ENCODE peak calls at places on chromosomes 6 and 20, in five cellular contexts. X, E, R, B and V are unnamed samples.

GRCh38 chr20:33656010-33656782 is 5.9 kb upstream of the C20orf144 start:
- DNase-seq in B (no peak), E (no peak), R (no peak), X (no peak), V (no peak)

GRCh38 chr6:82364087-82365010 is 732 bp downstream of the TPBG start:
- DNase-seq in X (no peak), R (peak; percentile 45), E (peak; percentile 76), B (peak; percentile 73), V (peak; percentile 69)

GRCh38 chr6:157054531-157054979 is 268.8 kb downstream of the TMEM242 start:
- DNase-seq in B (no peak), R (no peak), X (no peak), E (no peak), V (no peak)

GRCh38 chr20:21703740-21704407 is 1.6 kb upstream of the PAX1 start:
- DNase-seq in X (no peak), B (no peak), E (no peak), R (no peak), V (no peak)

GRCh38 chr6:155120034-155120433 is 124.9 kb downstream of the TIAM2 start:
- DNase-seq in R (no peak), X (no peak), B (peak; percentile 83), E (peak; percentile 77), V (no peak)

GRCh38 chr6:2971420-2972218 is at the start of gene SERPINB6:
- DNase-seq in B (peak; percentile 80), E (peak; percentile 87), X (peak; percentile 17), R (peak; percentile 39), V (peak; percentile 69)

GRCh38 chr20:52219441-52219840 is 27.9 kb upstream of the ZFP64 start:
- DNase-seq in E (peak; percentile 7), R (no peak), X (no peak), B (peak; percentile 5), V (no peak)

GRCh38 chr20:45539382-45539781 is at the start of gene WFDC6:
- DNase-seq in E (no peak), X (no peak), R (no peak), B (no peak), V (no peak)

GRCh38 chr6:150418825-150419594 is 50.2 kb downstream of the IYD start:
- DNase-seq in X (peak; percentile 23), E (peak; percentile 57), R (peak; percentile 50), B (peak; percentile 46), V (peak; percentile 79)

GRCh38 chr6:134169881-134170486 is 117.6 kb upstream of the SLC2A12 start:
- DNase-seq in X (no peak), E (peak; percentile 11), B (no peak), R (no peak), V (peak; percentile 69)

GRCh38 chr6:7919871-7920270 is 9.3 kb upstream of the TXNDC5 start:
- DNase-seq in E (no peak), X (no peak), B (no peak), R (no peak), V (peak; percentile 92)

GRCh38 chr6:122476131-122476530 is 4.5 kb upstream of the SERINC1 start:
- DNase-seq in B (peak; percentile 9), E (peak; percentile 27), X (no peak), R (no peak), V (peak; percentile 34)

GRCh38 chr6:63745784-63746183 is 110.2 kb downstream of the PHF3 start:
- DNase-seq in X (no peak), E (no peak), R (no peak), B (no peak), V (no peak)

GRCh38 chr6:37555040-37555781 is 55.5 kb upstream of the CCDC167 start:
- DNase-seq in B (no peak), R (no peak), E (peak; percentile 42), X (no peak), V (no peak)

GRCh38 chr20:7770578-7770977 is 169.7 kb downstream of the HAO1 start:
- DNase-seq in B (no peak), R (no peak), X (no peak), E (no peak), V (no peak)

GRCh38 chr6:157021267-157022021 is 244.3 kb downstream of the ARID1B start:
- DNase-seq in R (peak; percentile 78), B (peak; percentile 93), E (peak; percentile 92), X (peak; percentile 78), V (peak; percentile 90)

GRCh38 chr20:531608-532007 is 12.0 kb downstream of the CSNK2A1 start:
- DNase-seq in E (no peak), X (no peak), R (no peak), B (no peak), V (no peak)

GRCh38 chr6:3128381-3129108 is 10.0 kb downstream of the BPHL start:
- DNase-seq in B (no peak), E (no peak), R (no peak), X (no peak), V (no peak)

GRCh38 chr20:35742741-35743523 is 872 bp upstream of the RBM39 start:
- DNase-seq in R (no peak), E (peak; percentile 50), X (no peak), B (peak; percentile 30), V (peak; percentile 25)

GRCh38 chr20:7090753-7091310 is 323.3 kb downstream of the BMP2 start:
- DNase-seq in B (no peak), R (no peak), X (no peak), E (no peak), V (no peak)

GRCh38 chr6:136962661-136963060 is 40.6 kb downstream of the SLC35D3 start:
- DNase-seq in B (peak; percentile 9), X (no peak), R (no peak), E (peak; percentile 21), V (peak; percentile 86)

GRCh38 chr20:62219992-62220665 is at the start of gene HRH3:
- DNase-seq in R (peak; percentile 74), X (peak; percentile 19), B (no peak), E (peak; percentile 47), V (peak; percentile 88)

GRCh38 chr20:3514012-3514642 is 43.3 kb downstream of the ATRN start:
- DNase-seq in E (no peak), X (no peak), R (no peak), B (no peak), V (no peak)

GRCh38 chr20:38129893-38130609 is 35.0 kb downstream of the TGM2 start:
- DNase-seq in X (no peak), B (no peak), R (no peak), E (no peak), V (no peak)

GRCh38 chr6:42988486-42989020 is 4.2 kb downstream of the PPP2R5D start:
- DNase-seq in R (no peak), X (no peak), E (peak; percentile 34), B (no peak), V (peak; percentile 48)

GRCh38 chr6:41231246-41231645 is 3.1 kb downstream of the TREML4 start:
- DNase-seq in B (no peak), X (no peak), E (no peak), R (no peak), V (no peak)

GRCh38 chr6:99119109-99120031 is 171.6 kb upstream of the FBXL4 start:
- DNase-seq in X (no peak), E (peak; percentile 57), B (peak; percentile 49), R (no peak), V (peak; percentile 52)

GRCh38 chr20:23336476-23336875 is 14.1 kb upstream of the NXT1 start:
- DNase-seq in X (no peak), R (no peak), B (no peak), E (no peak), V (no peak)

GRCh38 chr6:135144678-135145508 is 36.2 kb upstream of the MYB start:
- DNase-seq in R (no peak), B (peak; percentile 51), E (peak; percentile 42), X (no peak), V (peak; percentile 54)

GRCh38 chr6:89323461-89324098 is 8.5 kb upstream of the GABRR2 start:
- DNase-seq in X (no peak), B (no peak), R (no peak), E (no peak), V (peak; percentile 45)

GRCh38 chr20:40331249-40331648 is 357.8 kb downstream of the MAFB start:
- DNase-seq in R (no peak), E (no peak), B (no peak), X (no peak), V (no peak)

GRCh38 chr6:106128981-106129761 is 43.0 kb downstream of the PRDM1 start:
- DNase-seq in E (peak; percentile 96), R (no peak), X (no peak), B (peak; percentile 91), V (no peak)

GRCh38 chr6:39980839-39981580 is 46.7 kb upstream of the MOCS1 start:
- DNase-seq in X (no peak), E (peak; percentile 63), B (peak; percentile 42), R (peak; percentile 12), V (peak; percentile 75)

GRCh38 chr20:63736893-63737689 is 627 bp downstream of the LIME1 start:
- DNase-seq in R (no peak), E (no peak), X (no peak), B (no peak), V (no peak)

GRCh38 chr6:82013561-82014275 is 233.8 kb downstream of the IBTK start:
- DNase-seq in R (no peak), X (no peak), B (peak; percentile 88), E (peak; percentile 87), V (no peak)

GRCh38 chr20:44705364-44706094 is 9.6 kb upstream of the CCN5 start:
- DNase-seq in B (no peak), R (no peak), E (no peak), X (no peak), V (no peak)

GRCh38 chr20:45592574-45593189 is 13.6 kb upstream of the WFDC8 start:
- DNase-seq in R (no peak), X (no peak), E (peak; percentile 57), B (peak; percentile 57), V (peak; percentile 46)

GRCh38 chr6:108847738-108848115 is 495 bp upstream of the ARMC2 start:
- DNase-seq in X (no peak), R (no peak), E (no peak), B (no peak), V (no peak)

GRCh38 chr6:86657192-86657591 is 280.1 kb upstream of the HTR1E start:
- DNase-seq in B (no peak), R (no peak), E (no peak), X (no peak), V (no peak)